ENCODE peak calls at places on chromosomes 13 and 19, in eight cellular contexts. T is transverse colon, F is heart left ventricle, U is fibroblast of mammary gland, D is AG10803, K is fibroblast of pulmonary artery, S is body of pancreas, Y is BE2C. O is an unnamed sample.

GRCh38 chr19:33409035-33409434 is 35.5 kb downstream of the CEBPG start:
- DNase-seq in T (no peak), F (no peak), U (no peak), D (no peak), K (no peak), S (no peak), Y (no peak), O (peak; percentile 9)

GRCh38 chr19:1851581-1852293 is 3.5 kb upstream of the REXO1 start:
- DNase-seq in T (no peak), F (peak; percentile 33), U (no peak), D (no peak), K (no peak), S (no peak), Y (peak; percentile 75), O (peak; percentile 67)

GRCh38 chr19:41993612-41994483 is at the start of gene ATP1A3:
- DNase-seq in T (peak; percentile 52), F (peak; percentile 73), U (peak; percentile 27), D (peak; percentile 24), K (peak; percentile 27), S (peak; percentile 28), Y (peak; percentile 91), O (peak; percentile 86)

GRCh38 chr13:52109096-52109495 is 19.8 kb downstream of the NEK5 start:
- DNase-seq in T (no peak), F (no peak), U (no peak), D (no peak), K (no peak), S (no peak), Y (no peak), O (no peak)

GRCh38 chr19:13817615-13818371 is 22.6 kb downstream of the ZSWIM4 start:
- DNase-seq in T (peak; percentile 87), F (no peak), U (no peak), D (no peak), K (no peak), S (peak; percentile 86), Y (no peak), O (peak; percentile 46)

GRCh38 chr19:11345122-11345752 is 831 bp downstream of the TMEM205 start:
- DNase-seq in T (no peak), F (no peak), U (no peak), D (no peak), K (no peak), S (no peak), Y (no peak), O (no peak)

GRCh38 chr13:33640832-33641231 is 177.1 kb upstream of the RFC3 start:
- DNase-seq in T (no peak), F (no peak), U (peak; percentile 23), D (peak; percentile 41), K (peak; percentile 31), S (no peak), Y (no peak), O (no peak)

GRCh38 chr13:35146686-35147085 is 204.6 kb downstream of the NBEA start:
- DNase-seq in T (no peak), F (no peak), U (no peak), D (no peak), K (no peak), S (no peak), Y (no peak), O (no peak)

DNA sequence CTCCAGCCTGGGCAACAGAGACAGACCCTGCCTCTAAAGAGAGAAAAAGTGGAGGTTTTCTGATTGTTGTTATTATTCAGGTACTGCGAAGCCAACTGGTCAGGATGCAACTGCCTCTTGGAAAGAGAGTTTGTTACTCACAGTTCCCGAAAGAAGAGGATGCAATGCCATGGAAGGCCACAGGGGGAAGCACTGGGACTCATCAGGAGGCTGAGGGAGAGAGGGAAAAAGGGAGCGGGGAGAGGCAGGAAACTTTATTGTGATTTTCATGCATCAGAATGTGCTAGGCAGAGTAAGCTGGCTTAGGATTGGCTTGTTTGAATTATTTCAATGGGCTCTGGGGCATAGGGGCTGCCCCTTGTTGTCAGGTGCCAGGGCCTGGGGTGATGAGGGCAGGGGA is 27.6 kb downstream of the MYO9B start:
- DNase-seq in T (peak; percentile 36), F (no peak), U (peak; percentile 63), D (no peak), K (peak; percentile 60), S (no peak), Y (no peak), O (peak; percentile 60)
- TF ChIP-seq CTCF in T (peak; percentile 49), F (peak; percentile 28), U (peak; percentile 75), D (peak; percentile 62), K (peak; percentile 73), S (no peak), Y (peak; percentile 68), O (peak; percentile 71)

DNA sequence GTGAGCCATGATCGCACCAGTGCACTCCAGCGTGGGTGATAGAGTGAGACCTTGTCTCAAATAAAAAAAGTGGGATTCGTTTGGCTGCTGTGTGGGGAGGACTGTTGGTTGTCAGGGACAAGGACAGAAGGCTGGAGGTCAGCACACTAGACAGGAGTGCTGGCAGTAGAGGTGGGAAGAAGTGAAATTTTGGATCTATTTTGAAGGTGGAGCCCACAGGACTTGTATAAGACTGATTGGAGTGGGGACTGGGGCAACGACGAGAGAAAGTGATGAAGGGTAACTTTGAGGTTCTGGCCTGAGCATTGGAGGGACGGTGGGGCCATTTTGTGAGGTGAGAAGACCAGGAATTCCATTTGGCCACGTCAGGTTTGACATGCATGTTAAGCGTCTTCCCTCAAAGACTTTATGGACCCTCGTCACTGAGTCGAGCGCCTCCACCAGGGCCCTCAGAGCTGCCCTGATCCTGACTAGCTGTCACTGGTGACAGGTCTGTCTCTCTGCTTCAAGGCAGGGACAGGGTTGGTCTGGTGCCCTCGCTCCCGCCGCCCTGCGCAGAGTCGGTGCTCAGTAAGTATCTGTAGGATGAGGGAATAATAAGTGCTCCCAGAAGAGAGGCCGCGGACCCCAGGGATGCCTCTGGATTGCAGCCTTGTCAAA is 673 bp downstream of the CTU1 start:
- DNase-seq in T (no peak), F (no peak), U (peak; percentile 36), D (peak; percentile 21), K (peak; percentile 25), S (no peak), Y (no peak), O (peak; percentile 77)
- TF ChIP-seq CTCF in T (no peak), F (no peak), U (no peak), D (no peak), K (no peak), S (no peak), Y (peak; percentile 17), O (no peak)

GRCh38 chr13:31056650-31057275 is 104.9 kb downstream of the HSPH1 start:
- DNase-seq in T (no peak), F (no peak), U (peak; percentile 30), D (peak; percentile 76), K (peak; percentile 45), S (no peak), Y (no peak), O (peak; percentile 54)
- TF ChIP-seq CTCF in T (no peak), F (no peak), U (peak; percentile 2), D (peak; percentile 17), K (peak; percentile 23), S (no peak), Y (no peak), O (no peak)

GRCh38 chr13:20116213-20116612 is 44.6 kb downstream of the GJA3 start:
- DNase-seq in T (no peak), F (no peak), U (no peak), D (no peak), K (no peak), S (no peak), Y (no peak), O (no peak)

GRCh38 chr13:20114066-20114465 is 46.8 kb downstream of the GJA3 start:
- DNase-seq in T (no peak), F (no peak), U (no peak), D (no peak), K (no peak), S (no peak), Y (no peak), O (no peak)

GRCh38 chr13:20121154-20121515 is 39.7 kb downstream of the GJA3 start:
- DNase-seq in T (no peak), F (no peak), U (no peak), D (peak; percentile 37), K (no peak), S (no peak), Y (no peak), O (no peak)

GRCh38 chr13:20119960-20120359 is 40.9 kb downstream of the GJA3 start:
- DNase-seq in T (no peak), F (no peak), U (no peak), D (no peak), K (no peak), S (no peak), Y (no peak), O (no peak)

DNA sequence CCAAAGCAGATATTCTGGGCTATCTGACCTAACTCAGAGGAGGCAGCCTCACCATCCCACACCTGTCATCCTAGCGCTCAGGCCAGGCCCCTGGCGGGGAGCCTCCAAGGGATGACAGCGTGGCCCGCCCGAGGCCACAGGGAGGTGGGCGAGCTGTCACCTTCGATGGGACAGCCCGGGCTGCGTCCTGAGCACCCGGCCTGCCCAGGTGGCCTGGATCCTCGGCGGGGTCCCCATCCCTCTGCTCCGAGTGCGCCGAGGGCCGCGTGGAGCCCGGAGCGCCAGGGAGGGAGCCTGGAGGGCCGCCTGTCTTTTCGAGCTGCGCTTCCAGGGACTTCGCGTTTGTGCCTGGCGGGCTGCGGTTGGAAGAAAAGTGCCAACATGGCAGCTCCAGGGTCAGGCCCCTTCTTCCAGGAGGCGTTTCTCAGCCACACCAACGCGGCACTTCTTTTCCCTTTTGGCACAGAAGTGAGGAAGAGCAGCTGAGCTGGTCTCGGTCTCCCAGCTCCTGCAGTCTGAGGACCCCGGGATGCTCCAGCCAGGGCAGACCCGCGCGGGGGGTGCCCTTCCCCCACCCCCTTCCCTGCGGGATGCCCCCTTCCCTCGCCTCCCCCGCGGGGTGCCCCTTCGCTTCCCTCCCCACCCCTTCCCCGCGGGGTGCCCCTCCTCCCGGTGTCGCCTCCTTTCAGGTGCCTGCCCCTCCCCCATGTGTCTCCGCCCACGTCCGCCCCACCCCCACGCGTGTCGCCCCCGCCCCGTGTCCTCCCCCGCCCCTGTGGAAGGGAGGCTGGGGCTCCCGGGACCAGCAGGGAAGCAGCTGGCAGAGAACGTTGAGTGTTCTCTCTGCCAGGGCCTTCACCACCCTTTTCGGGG is 42.3 kb downstream of the GJA3 start:
- DNase-seq in T (peak; percentile 76), F (peak; percentile 58), U (peak; percentile 43), D (peak; percentile 55), K (peak; percentile 32), S (peak; percentile 78), Y (peak; percentile 48), O (peak; percentile 43)
- TF ChIP-seq CTCF in T (peak; percentile 5), F (peak; percentile 23), U (no peak), D (no peak), K (no peak), S (no peak), Y (no peak), O (peak; percentile 64)